ENCODE peak calls at places on chromosomes 13 and 19, in seven cellular contexts. One of them, this sample, is unnamed.

GRCh38 chr13:114339779-114340534 is 25.7 kb downstream of the CHAMP1 start:
- DNase-seq in breast epithelium: no peak
- DNase-seq in stomach: peak
- DNase-seq in tibial nerve: no peak
- DNase-seq in A549: peak
- DNase-seq in heart left ventricle: no peak
- DNase-seq in suprapubic skin: no peak
- DNase-seq in this sample: peak

GRCh38 chr13:75302031-75302430 is 179.9 kb downstream of the TBC1D4 start:
- DNase-seq in breast epithelium: no peak
- DNase-seq in stomach: no peak
- DNase-seq in tibial nerve: no peak
- DNase-seq in A549: no peak
- DNase-seq in heart left ventricle: no peak
- DNase-seq in suprapubic skin: no peak
- DNase-seq in this sample: no peak

GRCh38 chr19:12834976-12835757 is 788 bp upstream of the RTBDN start:
- DNase-seq in breast epithelium: no peak
- DNase-seq in stomach: peak
- DNase-seq in tibial nerve: no peak
- DNase-seq in A549: peak
- DNase-seq in heart left ventricle: no peak
- DNase-seq in suprapubic skin: no peak
- DNase-seq in this sample: no peak

GRCh38 chr13:50650936-50651638 is 192.4 kb downstream of the DLEU7 start:
- DNase-seq in breast epithelium: no peak
- DNase-seq in stomach: no peak
- DNase-seq in tibial nerve: no peak
- DNase-seq in A549: no peak
- DNase-seq in heart left ventricle: no peak
- DNase-seq in suprapubic skin: no peak
- DNase-seq in this sample: no peak

GRCh38 chr19:58381460-58382220 is 810 bp upstream of the ZNF837 start:
- DNase-seq in breast epithelium: no peak
- DNase-seq in stomach: no peak
- DNase-seq in tibial nerve: no peak
- DNase-seq in A549: no peak
- DNase-seq in heart left ventricle: no peak
- DNase-seq in suprapubic skin: no peak
- DNase-seq in this sample: no peak

GRCh38 chr19:34220472-34221063 is 33.8 kb upstream of the GARRE1 start:
- DNase-seq in breast epithelium: peak
- DNase-seq in stomach: peak
- DNase-seq in tibial nerve: peak
- DNase-seq in A549: peak
- DNase-seq in heart left ventricle: peak
- DNase-seq in suprapubic skin: no peak
- DNase-seq in this sample: peak

GRCh38 chr19:21638776-21639175 is 128.6 kb downstream of the ZNF100 start:
- DNase-seq in breast epithelium: no peak
- DNase-seq in stomach: no peak
- DNase-seq in tibial nerve: no peak
- DNase-seq in A549: no peak
- DNase-seq in heart left ventricle: no peak
- DNase-seq in suprapubic skin: no peak
- DNase-seq in this sample: no peak

GRCh38 chr19:22526661-22527272 is 104.6 kb upstream of the ZNF98 start:
- DNase-seq in breast epithelium: no peak
- DNase-seq in stomach: no peak
- DNase-seq in tibial nerve: no peak
- DNase-seq in A549: no peak
- DNase-seq in heart left ventricle: no peak
- DNase-seq in suprapubic skin: no peak
- DNase-seq in this sample: no peak

GRCh38 chr19:16901491-16902175 is 12.8 kb downstream of the F2RL3 start:
- DNase-seq in breast epithelium: no peak
- DNase-seq in stomach: no peak
- DNase-seq in tibial nerve: no peak
- DNase-seq in A549: no peak
- DNase-seq in heart left ventricle: no peak
- DNase-seq in suprapubic skin: no peak
- DNase-seq in this sample: no peak

GRCh38 chr13:31001647-31002046 is 69.2 kb downstream of the TEX26 start:
- DNase-seq in breast epithelium: no peak
- DNase-seq in stomach: no peak
- DNase-seq in tibial nerve: no peak
- DNase-seq in A549: no peak
- DNase-seq in heart left ventricle: no peak
- DNase-seq in suprapubic skin: no peak
- DNase-seq in this sample: no peak

GRCh38 chr19:18514800-18515682 is 6.8 kb downstream of the ELL start:
- DNase-seq in breast epithelium: peak
- DNase-seq in stomach: peak
- DNase-seq in tibial nerve: no peak
- DNase-seq in A549: peak
- DNase-seq in heart left ventricle: peak
- DNase-seq in suprapubic skin: no peak
- DNase-seq in this sample: peak

GRCh38 chr19:5041168-5042038 is 72.5 kb downstream of the KDM4B start:
- DNase-seq in breast epithelium: no peak
- DNase-seq in stomach: no peak
- DNase-seq in tibial nerve: no peak
- DNase-seq in A549: no peak
- DNase-seq in heart left ventricle: no peak
- DNase-seq in suprapubic skin: no peak
- DNase-seq in this sample: no peak

GRCh38 chr13:80338781-80339577 is 1.9 kb downstream of the SPRY2 start:
- DNase-seq in breast epithelium: peak
- DNase-seq in stomach: peak
- DNase-seq in tibial nerve: peak
- DNase-seq in A549: peak
- DNase-seq in heart left ventricle: peak
- DNase-seq in suprapubic skin: peak
- DNase-seq in this sample: peak

GRCh38 chr19:15304140-15304705 is 28.1 kb downstream of the BRD4 start:
- DNase-seq in breast epithelium: no peak
- DNase-seq in stomach: no peak
- DNase-seq in tibial nerve: no peak
- DNase-seq in A549: peak
- DNase-seq in heart left ventricle: peak
- DNase-seq in suprapubic skin: no peak
- DNase-seq in this sample: peak

GRCh38 chr19:13082192-13083007 is 20.3 kb downstream of the LYL1 start:
- DNase-seq in breast epithelium: no peak
- DNase-seq in stomach: no peak
- DNase-seq in tibial nerve: no peak
- DNase-seq in A549: peak
- DNase-seq in heart left ventricle: no peak
- DNase-seq in suprapubic skin: no peak
- DNase-seq in this sample: no peak

GRCh38 chr19:55353803-55354697 is 469 bp downstream of the COX6B2 start:
- DNase-seq in breast epithelium: peak
- DNase-seq in stomach: peak
- DNase-seq in tibial nerve: no peak
- DNase-seq in A549: peak
- DNase-seq in heart left ventricle: no peak
- DNase-seq in suprapubic skin: no peak
- DNase-seq in this sample: peak

GRCh38 chr13:29131159-29131558 is 311.0 kb downstream of the MTUS2 start:
- DNase-seq in breast epithelium: no peak
- DNase-seq in stomach: no peak
- DNase-seq in tibial nerve: no peak
- DNase-seq in A549: no peak
- DNase-seq in heart left ventricle: no peak
- DNase-seq in suprapubic skin: no peak
- DNase-seq in this sample: no peak

GRCh38 chr19:11699931-11700794 is 38.6 kb downstream of the ZNF823 start:
- DNase-seq in breast epithelium: no peak
- DNase-seq in stomach: no peak
- DNase-seq in tibial nerve: no peak
- DNase-seq in A549: peak
- DNase-seq in heart left ventricle: no peak
- DNase-seq in suprapubic skin: no peak
- DNase-seq in this sample: no peak

GRCh38 chr19:18453269-18454024 is 15.5 kb upstream of the ISYNA1 start:
- DNase-seq in breast epithelium: no peak
- DNase-seq in stomach: no peak
- DNase-seq in tibial nerve: no peak
- DNase-seq in A549: peak
- DNase-seq in heart left ventricle: no peak
- DNase-seq in suprapubic skin: no peak
- DNase-seq in this sample: no peak

DNA sequence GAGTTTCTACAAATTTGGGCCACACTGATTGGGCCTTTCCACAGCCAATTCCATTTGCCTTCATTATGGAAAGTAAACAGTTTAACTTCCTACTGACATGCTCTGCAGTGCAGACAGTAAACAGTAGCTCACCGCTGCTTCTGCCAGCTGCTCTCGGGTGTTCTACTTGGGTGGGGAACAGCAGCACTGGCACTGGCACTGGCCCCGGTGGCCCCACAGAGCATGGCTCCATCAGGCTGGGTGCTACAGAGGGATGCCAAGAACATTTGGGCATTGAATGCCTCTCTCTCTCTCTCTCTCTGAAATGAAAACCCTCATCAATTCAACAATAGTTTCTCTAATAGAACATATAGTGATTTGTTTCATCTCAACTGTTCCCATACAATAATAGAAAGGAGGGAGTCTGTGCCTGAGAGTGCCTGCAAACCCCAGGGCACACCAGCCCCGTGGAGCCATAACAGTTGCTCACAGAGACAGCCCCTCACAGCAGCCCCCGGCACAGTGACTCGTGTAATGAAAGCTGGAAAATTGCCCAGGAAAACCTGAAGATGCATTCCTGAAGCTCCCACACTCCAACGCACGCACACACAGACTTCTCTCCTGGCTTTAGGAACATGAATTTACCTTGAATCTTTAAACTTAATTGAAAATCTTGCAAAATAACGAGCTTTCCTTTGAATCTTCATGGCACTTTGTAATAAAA is 38.2 kb upstream of the GJB6 start:
- DNase-seq in breast epithelium: no peak
- DNase-seq in stomach: no peak
- DNase-seq in tibial nerve: no peak
- DNase-seq in A549: no peak
- DNase-seq in heart left ventricle: no peak
- DNase-seq in suprapubic skin: no peak
- DNase-seq in this sample: no peak
- TF ChIP-seq POLR2A in breast epithelium: no peak
- TF ChIP-seq POLR2A in stomach: no peak
- TF ChIP-seq POLR2A in tibial nerve: no peak
- TF ChIP-seq POLR2A in A549: no peak
- TF ChIP-seq POLR2A in heart left ventricle: no peak
- TF ChIP-seq POLR2A in suprapubic skin: no peak
- TF ChIP-seq POLR2A in this sample: no peak

DNA sequence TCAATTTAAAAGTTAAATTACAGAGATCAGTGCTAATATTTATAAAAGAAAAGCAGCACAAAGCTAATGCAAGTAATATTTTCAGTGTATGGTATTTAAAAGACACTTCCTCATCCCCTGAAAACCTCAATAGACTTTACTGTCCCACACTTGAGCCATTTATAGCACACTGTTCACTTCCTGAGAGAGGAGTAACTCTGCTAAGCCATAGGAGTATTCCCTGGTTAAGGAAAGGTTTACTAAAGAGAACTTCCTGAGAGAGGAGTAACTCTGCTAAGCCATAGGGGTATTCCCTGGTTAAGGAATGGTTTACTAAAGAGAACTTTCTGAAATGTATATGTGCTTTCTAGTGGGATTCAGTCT is 159.4 kb downstream of the NHLRC3 start:
- DNase-seq in breast epithelium: no peak
- DNase-seq in stomach: no peak
- DNase-seq in tibial nerve: no peak
- DNase-seq in A549: no peak
- DNase-seq in heart left ventricle: no peak
- DNase-seq in suprapubic skin: no peak
- DNase-seq in this sample: no peak
- H3K27ac ChIP-seq in breast epithelium: no peak
- H3K27ac ChIP-seq in stomach: no peak
- H3K27ac ChIP-seq in tibial nerve: peak
- H3K27ac ChIP-seq in A549: no peak
- H3K27ac ChIP-seq in heart left ventricle: no peak
- H3K27ac ChIP-seq in suprapubic skin: no peak
- H3K27ac ChIP-seq in this sample: no peak

DNA sequence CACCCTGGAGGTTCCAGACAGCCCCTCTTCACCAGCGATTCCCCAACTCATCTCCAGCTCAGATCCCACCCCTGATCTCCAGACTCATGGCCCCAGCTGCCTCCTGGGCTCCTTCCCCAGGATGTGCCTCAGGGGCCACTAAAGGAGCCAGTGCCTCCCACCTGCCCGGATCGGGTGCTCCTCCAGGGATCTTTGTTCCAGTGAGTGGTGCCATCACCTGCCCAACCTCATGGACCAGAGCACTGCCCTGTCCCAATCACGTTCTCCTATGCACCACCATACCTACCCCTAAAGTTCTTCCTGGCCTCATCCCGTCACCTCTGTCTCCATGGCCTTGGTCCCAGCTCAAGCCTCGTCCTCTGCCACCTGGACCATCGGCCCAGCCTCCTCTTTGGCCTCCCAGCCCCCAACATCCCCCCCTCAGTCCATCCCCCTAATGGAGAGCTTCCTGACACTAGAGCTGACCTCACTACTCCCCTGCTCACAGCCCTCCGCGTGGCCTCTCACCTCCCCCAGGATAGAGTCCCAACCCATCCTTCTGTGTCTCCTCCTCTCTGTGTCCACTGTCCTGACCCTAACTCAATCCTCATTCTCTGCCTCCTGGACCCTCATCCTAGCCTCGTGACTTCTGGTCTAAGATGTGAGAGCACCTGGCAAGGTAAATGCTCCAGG is 8.8 kb upstream of the GARIN5A start:
- DNase-seq in breast epithelium: no peak
- DNase-seq in stomach: no peak
- DNase-seq in tibial nerve: no peak
- DNase-seq in A549: no peak
- DNase-seq in heart left ventricle: no peak
- DNase-seq in suprapubic skin: no peak
- DNase-seq in this sample: no peak
- TF ChIP-seq POLR2A in breast epithelium: no peak
- TF ChIP-seq POLR2A in stomach: no peak
- TF ChIP-seq POLR2A in tibial nerve: no peak
- TF ChIP-seq POLR2A in A549: no peak
- TF ChIP-seq POLR2A in heart left ventricle: no peak
- TF ChIP-seq POLR2A in suprapubic skin: no peak
- TF ChIP-seq POLR2A in this sample: no peak

DNA sequence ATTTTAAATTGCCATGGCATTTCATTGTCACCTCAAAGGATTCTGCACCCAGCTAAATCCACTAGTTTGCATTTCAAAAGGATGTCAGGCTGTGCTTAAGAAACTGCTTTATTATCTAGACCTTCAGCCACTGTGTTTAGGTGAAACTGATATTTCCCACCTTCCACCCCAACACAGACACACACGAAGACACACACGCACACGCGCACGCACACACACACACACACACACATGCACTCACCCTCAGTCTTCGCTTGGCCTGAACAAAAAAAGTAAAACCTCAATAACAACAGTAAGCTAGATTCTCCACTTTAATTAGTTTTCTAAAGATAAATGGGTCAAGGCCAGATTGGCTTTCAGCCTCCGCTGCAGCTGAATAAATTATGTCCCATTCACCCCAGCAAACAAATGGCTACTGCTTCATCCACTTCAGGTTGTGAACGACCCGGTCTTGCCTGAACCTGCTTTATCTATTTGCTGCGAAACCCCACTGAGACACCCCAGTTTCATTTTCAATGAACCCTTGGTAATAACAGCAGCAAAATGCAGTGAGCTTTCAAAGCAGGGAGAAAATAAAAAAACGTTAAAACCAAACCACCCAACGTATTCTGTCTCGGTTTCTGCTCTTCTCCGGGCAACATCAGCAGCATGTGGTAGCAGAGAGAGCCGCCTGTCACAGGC is 166.8 kb downstream of the DCT start:
- DNase-seq in breast epithelium: no peak
- DNase-seq in stomach: no peak
- DNase-seq in tibial nerve: no peak
- DNase-seq in A549: no peak
- DNase-seq in heart left ventricle: no peak
- DNase-seq in suprapubic skin: no peak
- DNase-seq in this sample: no peak
- H3K27ac ChIP-seq in breast epithelium: no peak
- H3K27ac ChIP-seq in stomach: no peak
- H3K27ac ChIP-seq in tibial nerve: peak
- H3K27ac ChIP-seq in A549: no peak
- H3K27ac ChIP-seq in heart left ventricle: no peak
- H3K27ac ChIP-seq in suprapubic skin: no peak
- H3K27ac ChIP-seq in this sample: no peak

This sample was measured in sigmoid colon.